ENCODE peak calls at places on chromosomes 2 and 18, in ten cellular contexts. S is dorsolateral prefrontal cortex, Q is neuronal stem cell, Z is AG04450, V is WERI-Rb-1, J is A673, H is Peyer's patch, T is esophagus squamous epithelium, I is coronary artery, K is H9. Y is an unnamed sample.

GRCh38 chr2:26172189-26172865 is 561 bp upstream of the GAREM2 start:
- DNase-seq in S (no peak), Q (peak), Z (no peak), V (peak), J (no peak), H (peak), T (no peak), I (peak), K (peak), Y (no peak)

GRCh38 chr2:109162999-109163398 is 34.0 kb downstream of the SH3RF3 start:
- DNase-seq in S (no peak), Q (no peak), Z (no peak), V (no peak), J (no peak), H (no peak), T (no peak), I (peak), K (no peak), Y (no peak)

GRCh38 chr2:227033471-227034148 is 130.4 kb downstream of the COL4A4 start:
- DNase-seq in S (no peak), Q (peak), Z (peak), V (peak), J (peak), H (peak), T (no peak), I (no peak), K (peak), Y (peak)

GRCh38 chr18:25074925-25075693 is 276.9 kb downstream of the ZNF521 start:
- DNase-seq in S (no peak), Q (no peak), Z (no peak), V (no peak), J (no peak), H (no peak), T (no peak), I (no peak), K (no peak), Y (no peak)

GRCh38 chr2:85561280-85562212 is at the start of gene GGCX:
- DNase-seq in S (peak), Q (peak), Z (peak), V (peak), J (peak), H (peak), T (peak), I (peak), K (peak), Y (peak)

GRCh38 chr2:25618676-25619075 is 54.7 kb downstream of the DTNB start:
- DNase-seq in S (no peak), Q (no peak), Z (no peak), V (no peak), J (no peak), H (no peak), T (no peak), I (no peak), K (no peak), Y (peak)

GRCh38 chr18:73895701-73896100 is 251.9 kb downstream of the FBXO15 start:
- DNase-seq in S (no peak), Q (no peak), Z (no peak), V (no peak), J (no peak), H (no peak), T (no peak), I (no peak), K (peak), Y (no peak)

GRCh38 chr18:79503406-79503805 is 107.7 kb downstream of the NFATC1 start:
- DNase-seq in S (no peak), Q (no peak), Z (no peak), V (no peak), J (no peak), H (peak), T (no peak), I (no peak), K (no peak), Y (no peak)

GRCh38 chr2:232511336-232511863 is 8.8 kb upstream of the PRSS56 start:
- DNase-seq in S (no peak), Q (no peak), Z (no peak), V (peak), J (no peak), H (no peak), T (no peak), I (no peak), K (no peak), Y (no peak)

GRCh38 chr18:64405161-64405560 is 256.3 kb upstream of the LINC00305 start:
- DNase-seq in S (no peak), Q (no peak), Z (no peak), V (no peak), J (no peak), H (no peak), T (no peak), I (no peak), K (no peak), Y (no peak)

GRCh38 chr2:226849349-226849748 is 13.5 kb downstream of the RHBDD1 start:
- DNase-seq in S (no peak), Q (no peak), Z (no peak), V (no peak), J (no peak), H (no peak), T (no peak), I (no peak), K (peak), Y (no peak)

GRCh38 chr18:41326311-41326710 is 628.7 kb upstream of the PIK3C3 start:
- DNase-seq in S (no peak), Q (no peak), Z (no peak), V (no peak), J (no peak), H (no peak), T (no peak), I (no peak), K (no peak), Y (no peak)

GRCh38 chr2:205409403-205409802 is 272.9 kb upstream of the NRP2 start:
- DNase-seq in S (no peak), Q (no peak), Z (no peak), V (no peak), J (no peak), H (no peak), T (no peak), I (no peak), K (no peak), Y (peak)

GRCh38 chr2:183950673-183951072 is 647.7 kb upstream of the ZNF804A start:
- DNase-seq in S (no peak), Q (no peak), Z (no peak), V (no peak), J (peak), H (no peak), T (no peak), I (no peak), K (no peak), Y (no peak)

GRCh38 chr2:201357216-201357615 is at the start of gene FLACC1:
- DNase-seq in S (no peak), Q (peak), Z (no peak), V (no peak), J (peak), H (no peak), T (no peak), I (no peak), K (peak), Y (peak)

GRCh38 chr18:8139127-8139591 is 470.1 kb upstream of the RAB12 start:
- DNase-seq in S (no peak), Q (no peak), Z (no peak), V (no peak), J (no peak), H (no peak), T (no peak), I (no peak), K (no peak), Y (no peak)
- H3K27ac ChIP-seq in S (no peak), Q (no peak), Z (no peak), V (no peak), J (no peak), H (no peak), T (no peak), I (no peak), K (no peak), Y (peak)

DNA sequence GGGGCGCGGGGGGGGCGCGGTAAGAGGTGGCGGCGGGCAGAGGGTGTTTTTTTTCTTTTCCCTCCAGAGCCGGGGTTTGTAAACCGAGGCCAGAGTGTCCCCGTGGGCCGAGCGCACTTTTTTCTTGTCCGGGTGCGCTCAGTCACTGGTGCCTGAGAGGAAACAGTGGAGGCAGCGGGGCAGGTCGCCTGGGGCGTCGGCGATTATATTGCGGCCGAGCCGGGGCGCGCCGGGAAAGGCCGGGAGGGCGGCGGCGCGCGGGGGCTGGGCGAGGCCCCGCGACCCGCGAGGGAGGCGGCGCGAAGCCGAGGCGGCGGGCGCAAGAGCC is 284 bp downstream of the HOXD8 start:
- DNase-seq in S (no peak), Q (no peak), Z (no peak), V (no peak), J (no peak), H (no peak), T (no peak), I (no peak), K (peak), Y (no peak)
- H3K27ac ChIP-seq in S (no peak), Q (no peak), Z (no peak), V (no peak), J (peak), H (peak), T (peak), I (no peak), K (no peak), Y (peak)

GRCh38 chr18:39200153-39200552 is 1634.6 kb upstream of the CELF4 start:
- DNase-seq in S (no peak), Q (no peak), Z (no peak), V (no peak), J (no peak), H (no peak), T (no peak), I (no peak), K (no peak), Y (no peak)

GRCh38 chr18:39209173-39209572 is 1643.6 kb upstream of the CELF4 start:
- DNase-seq in S (no peak), Q (no peak), Z (no peak), V (no peak), J (no peak), H (no peak), T (no peak), I (no peak), K (no peak), Y (no peak)

GRCh38 chr18:39211461-39211860 is 1645.9 kb upstream of the CELF4 start:
- DNase-seq in S (no peak), Q (no peak), Z (no peak), V (no peak), J (no peak), H (no peak), T (no peak), I (no peak), K (no peak), Y (no peak)

DNA sequence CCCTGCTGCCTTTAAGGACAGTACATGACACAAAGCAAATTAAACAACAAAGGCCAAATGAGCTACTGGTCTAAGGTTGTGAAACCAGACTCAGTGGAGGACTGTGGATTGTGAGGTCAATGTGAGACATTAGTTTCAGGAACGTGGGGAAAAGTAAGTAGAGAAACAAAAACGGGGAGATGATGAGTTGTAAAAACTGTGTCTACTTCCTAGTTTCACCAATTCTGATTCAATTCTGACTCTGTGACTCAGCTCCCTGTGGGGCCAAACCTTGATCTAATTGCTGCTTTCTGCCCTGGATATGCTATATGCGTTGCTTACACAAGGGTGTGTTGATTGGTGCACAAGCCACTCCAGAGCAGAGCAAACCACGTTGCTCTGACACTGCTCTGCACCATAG is 1640.0 kb upstream of the CELF4 start:
- DNase-seq in S (no peak), Q (no peak), Z (no peak), V (no peak), J (no peak), H (no peak), T (no peak), I (no peak), K (no peak), Y (no peak)
- H3K27ac ChIP-seq in S (no peak), Q (no peak), Z (no peak), V (no peak), J (no peak), H (no peak), T (no peak), I (no peak), K (no peak), Y (no peak)

DNA sequence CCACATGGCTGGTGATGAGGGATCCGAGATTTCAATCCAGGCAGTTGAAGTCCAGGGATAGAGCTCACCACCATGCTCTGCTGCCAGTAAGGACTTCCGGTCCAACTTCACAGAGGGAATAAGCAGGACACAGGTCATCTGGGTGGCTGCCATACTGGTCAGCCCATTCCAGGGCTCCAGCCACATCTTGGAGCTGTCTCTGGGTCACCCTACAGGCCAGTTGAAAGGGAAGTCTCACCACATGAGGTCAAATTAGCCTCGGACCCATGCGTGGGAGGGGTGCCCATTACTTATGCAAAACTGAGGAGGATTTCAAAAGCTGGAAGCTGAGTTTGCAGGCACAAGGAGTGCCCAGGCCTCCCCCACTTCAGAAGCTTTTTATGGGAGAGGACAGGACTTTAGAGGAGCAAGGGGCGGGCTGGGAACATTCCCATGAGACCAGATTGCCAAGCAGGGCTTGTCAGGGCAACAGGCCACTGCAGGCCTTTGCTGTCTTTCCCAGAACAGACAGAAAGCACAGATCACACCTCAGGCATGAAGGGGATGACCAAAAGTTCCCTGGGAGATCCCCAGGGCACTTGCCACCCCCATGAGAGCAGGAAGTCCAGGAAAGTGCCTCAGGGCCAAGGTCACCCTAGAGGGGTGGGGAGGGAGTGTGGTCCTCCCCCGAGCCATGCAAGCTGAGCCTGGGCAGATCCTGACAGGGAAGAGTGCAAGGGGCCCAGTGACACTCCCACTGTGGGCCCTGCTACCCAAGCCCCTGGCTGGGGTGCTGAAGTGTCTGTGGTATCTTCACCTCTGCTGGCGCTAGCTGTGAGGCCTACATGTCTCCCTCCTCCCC is 267.8 kb downstream of the BCL11A start:
- DNase-seq in S (no peak), Q (no peak), Z (no peak), V (no peak), J (no peak), H (no peak), T (no peak), I (no peak), K (no peak), Y (no peak)
- H3K27ac ChIP-seq in S (no peak), Q (no peak), Z (no peak), V (no peak), J (no peak), H (no peak), T (peak), I (no peak), K (no peak), Y (no peak)

GRCh38 chr2:188243381-188243780 is 48.3 kb upstream of the GULP1 start:
- DNase-seq in S (no peak), Q (no peak), Z (no peak), V (no peak), J (no peak), H (no peak), T (no peak), I (no peak), K (no peak), Y (no peak)

GRCh38 chr2:188244383-188244782 is 47.3 kb upstream of the GULP1 start:
- DNase-seq in S (no peak), Q (no peak), Z (no peak), V (no peak), J (peak), H (no peak), T (no peak), I (no peak), K (no peak), Y (no peak)

GRCh38 chr2:188248513-188248912 is 43.2 kb upstream of the GULP1 start:
- DNase-seq in S (no peak), Q (no peak), Z (no peak), V (no peak), J (no peak), H (no peak), T (no peak), I (no peak), K (no peak), Y (no peak)

GRCh38 chr2:188251034-188251433 is 40.6 kb upstream of the GULP1 start:
- DNase-seq in S (no peak), Q (no peak), Z (no peak), V (no peak), J (no peak), H (no peak), T (no peak), I (no peak), K (no peak), Y (no peak)

GRCh38 chr2:188245230-188245629 is 46.4 kb upstream of the GULP1 start:
- DNase-seq in S (no peak), Q (no peak), Z (no peak), V (no peak), J (no peak), H (no peak), T (no peak), I (no peak), K (no peak), Y (no peak)
- H3K27ac ChIP-seq in S (no peak), Q (no peak), Z (no peak), V (no peak), J (no peak), H (no peak), T (no peak), I (no peak), K (no peak), Y (no peak)

GRCh38 chr2:223625652-223626051 is 23.5 kb upstream of the SCG2 start:
- DNase-seq in S (no peak), Q (no peak), Z (no peak), V (no peak), J (no peak), H (no peak), T (no peak), I (no peak), K (no peak), Y (no peak)
- H3K27ac ChIP-seq in S (no peak), Q (no peak), Z (no peak), V (no peak), J (no peak), H (no peak), T (no peak), I (no peak), K (no peak), Y (no peak)

GRCh38 chr2:128405981-128406601 is 87.4 kb upstream of the HS6ST1 start:
- DNase-seq in S (no peak), Q (no peak), Z (no peak), V (peak), J (no peak), H (peak), T (no peak), I (peak), K (no peak), Y (no peak)
- H3K27ac ChIP-seq in S (no peak), Q (no peak), Z (no peak), V (peak), J (peak), H (no peak), T (no peak), I (no peak), K (no peak), Y (no peak)

DNA sequence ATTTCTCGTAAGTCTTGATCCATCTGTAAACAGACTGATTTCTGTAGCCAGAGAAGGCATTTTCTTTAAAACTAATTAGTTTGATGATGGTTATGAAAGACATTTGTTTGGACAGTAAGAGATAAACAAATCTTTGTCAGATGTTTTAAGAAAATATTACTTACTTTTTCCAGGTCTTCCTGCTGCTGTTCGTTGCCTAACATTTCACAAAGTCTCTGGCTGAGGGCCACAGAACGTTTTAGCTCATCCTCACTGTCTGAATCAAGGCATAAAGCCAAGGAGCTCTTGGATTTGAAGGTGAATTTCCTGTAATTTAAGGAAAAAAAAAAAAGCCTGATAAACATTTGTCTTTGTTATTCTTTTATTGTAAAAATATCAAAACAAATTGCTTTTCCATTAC is 57.8 kb downstream of the VIL1 start:
- DNase-seq in S (no peak), Q (no peak), Z (no peak), V (no peak), J (no peak), H (peak), T (no peak), I (no peak), K (no peak), Y (no peak)
- H3K27ac ChIP-seq in S (peak), Q (no peak), Z (no peak), V (no peak), J (no peak), H (peak), T (peak), I (no peak), K (no peak), Y (peak)

DNA sequence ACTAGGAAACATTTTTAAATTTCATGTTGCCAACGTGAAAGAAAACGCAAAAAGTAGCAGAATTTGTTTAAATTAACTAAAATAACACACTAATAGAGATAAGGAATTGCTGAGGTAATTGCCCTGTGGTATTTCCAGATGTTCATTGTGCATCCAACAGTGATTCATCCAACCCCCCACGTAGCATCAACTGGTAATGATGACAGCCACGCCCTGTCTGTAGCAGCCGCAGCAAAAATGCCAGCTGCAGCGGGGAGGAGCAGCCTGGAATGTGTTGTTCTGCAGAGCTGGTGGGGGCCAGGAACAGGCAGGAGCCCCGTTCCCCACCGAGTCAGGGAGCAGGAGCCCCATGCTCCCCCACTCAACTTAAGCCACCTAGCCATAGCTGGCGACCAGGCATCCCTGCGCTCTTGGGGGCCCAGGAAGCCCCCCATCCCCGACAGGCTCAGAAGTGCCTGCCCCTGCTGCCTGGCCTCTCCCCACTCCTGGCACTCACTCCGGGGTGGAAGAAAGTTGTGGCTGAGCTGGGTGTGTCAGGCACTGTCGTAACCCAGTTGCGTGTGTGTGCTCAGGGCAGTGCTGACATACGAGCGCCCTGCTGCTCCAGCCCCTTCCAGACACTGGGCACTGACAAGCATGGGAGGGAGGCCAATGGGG is 695.1 kb upstream of the ACVR2A start:
- DNase-seq in S (no peak), Q (no peak), Z (no peak), V (no peak), J (peak), H (no peak), T (no peak), I (no peak), K (no peak), Y (no peak)
- H3K27ac ChIP-seq in S (no peak), Q (no peak), Z (no peak), V (no peak), J (no peak), H (no peak), T (no peak), I (no peak), K (no peak), Y (no peak)

GRCh38 chr18:58046087-58046793 is 2.2 kb downstream of the NEDD4L start:
- DNase-seq in S (peak), Q (peak), Z (no peak), V (no peak), J (no peak), H (no peak), T (no peak), I (no peak), K (no peak), Y (peak)
- H3K27ac ChIP-seq in S (peak), Q (no peak), Z (no peak), V (peak), J (no peak), H (peak), T (peak), I (no peak), K (no peak), Y (peak)

Y was measured in small intestine.